ENCODE peak calls at places on chromosomes 7 and 10, in four cellular contexts. N, G, S and B are unnamed samples.

GRCh38 chr7:37495574-37496184 is 47.0 kb upstream of the ELMO1 start:
- DNase-seq in N (no peak), G (peak), S (peak), B (peak)

GRCh38 chr7:158187055-158187770 is 400.4 kb downstream of the PTPRN2 start:
- DNase-seq in N (no peak), G (peak), S (no peak), B (no peak)

GRCh38 chr7:80760292-80760691 is 121.8 kb downstream of the CD36 start:
- DNase-seq in N (no peak), G (no peak), S (no peak), B (no peak)

GRCh38 chr10:132727411-132727810 is 58.5 kb downstream of the NKX6-2 start:
- DNase-seq in N (no peak), G (no peak), S (no peak), B (no peak)

GRCh38 chr10:63554666-63555065 is 33.5 kb downstream of the REEP3 start:
- DNase-seq in N (peak), G (peak), S (peak), B (peak)

GRCh38 chr10:93402192-93402591 is 79.9 kb downstream of the MYOF start:
- DNase-seq in N (no peak), G (no peak), S (no peak), B (no peak)

GRCh38 chr10:7887417-7887816 is 69.1 kb downstream of the TAF3 start:
- DNase-seq in N (no peak), G (peak), S (peak), B (no peak)

GRCh38 chr7:158527902-158528502 is 59.6 kb downstream of the PTPRN2 start:
- DNase-seq in N (no peak), G (no peak), S (no peak), B (no peak)

GRCh38 chr7:88586219-88586618 is 173.3 kb upstream of the ZNF804B start:
- DNase-seq in N (no peak), G (no peak), S (no peak), B (no peak)

GRCh38 chr10:113044015-113044755 is 94.1 kb downstream of the TCF7L2 start:
- DNase-seq in N (no peak), G (no peak), S (no peak), B (no peak)

GRCh38 chr10:132103116-132103910 is 37.6 kb downstream of the JAKMIP3 start:
- DNase-seq in N (no peak), G (no peak), S (no peak), B (no peak)

GRCh38 chr10:124176309-124177179 is 83.1 kb upstream of the CHST15 start:
- DNase-seq in N (no peak), G (peak), S (no peak), B (no peak)

GRCh38 chr10:95660283-95660682 is 3.8 kb upstream of the ALDH18A1 start:
- DNase-seq in N (no peak), G (peak), S (peak), B (no peak)

GRCh38 chr7:157472311-157473050 is 135.7 kb downstream of the DNAJB6 start:
- DNase-seq in N (no peak), G (no peak), S (no peak), B (no peak)

GRCh38 chr7:25244193-25244592 is 15.9 kb upstream of the NPVF start:
- DNase-seq in N (no peak), G (no peak), S (no peak), B (no peak)

GRCh38 chr7:90455163-90456030 is 14.0 kb upstream of the PTTG1IP2 start:
- DNase-seq in N (no peak), G (peak), S (peak), B (peak)

GRCh38 chr10:34732926-34733325 is 82.2 kb downstream of the PARD3 start:
- DNase-seq in N (no peak), G (peak), S (peak), B (peak)

GRCh38 chr10:9786576-9786975 is 1231.1 kb upstream of the CELF2 start:
- DNase-seq in N (no peak), G (peak), S (peak), B (no peak)

GRCh38 chr10:86960003-86960862 is 1.8 kb downstream of the SNCG start:
- DNase-seq in N (peak), G (peak), S (peak), B (peak)

GRCh38 chr10:22436526-22436892 is 91.2 kb downstream of the SPAG6 start:
- DNase-seq in N (no peak), G (no peak), S (no peak), B (no peak)
- H3K4me2 ChIP-seq in N (peak), G (peak), S (no peak), B (peak)

GRCh38 chr7:138074121-138074520 is 2.1 kb upstream of the AKR1D1 start:
- DNase-seq in N (no peak), G (no peak), S (no peak), B (no peak)
- H3K4me2 ChIP-seq in N (peak), G (no peak), S (no peak), B (no peak)

GRCh38 chr10:27745719-27746363 is at the start of gene MKX:
- DNase-seq in N (no peak), G (peak), S (peak), B (no peak)

GRCh38 chr10:27745380-27745718 is 270 bp downstream of the MKX start:
- DNase-seq in N (no peak), G (no peak), S (no peak), B (no peak)

GRCh38 chr10:27744478-27745379 is 890 bp downstream of the MKX start:
- DNase-seq in N (no peak), G (peak), S (peak), B (no peak)

GRCh38 chr10:27747096-27747451 is 1.5 kb upstream of the MKX start:
- DNase-seq in N (no peak), G (no peak), S (peak), B (no peak)

DNA sequence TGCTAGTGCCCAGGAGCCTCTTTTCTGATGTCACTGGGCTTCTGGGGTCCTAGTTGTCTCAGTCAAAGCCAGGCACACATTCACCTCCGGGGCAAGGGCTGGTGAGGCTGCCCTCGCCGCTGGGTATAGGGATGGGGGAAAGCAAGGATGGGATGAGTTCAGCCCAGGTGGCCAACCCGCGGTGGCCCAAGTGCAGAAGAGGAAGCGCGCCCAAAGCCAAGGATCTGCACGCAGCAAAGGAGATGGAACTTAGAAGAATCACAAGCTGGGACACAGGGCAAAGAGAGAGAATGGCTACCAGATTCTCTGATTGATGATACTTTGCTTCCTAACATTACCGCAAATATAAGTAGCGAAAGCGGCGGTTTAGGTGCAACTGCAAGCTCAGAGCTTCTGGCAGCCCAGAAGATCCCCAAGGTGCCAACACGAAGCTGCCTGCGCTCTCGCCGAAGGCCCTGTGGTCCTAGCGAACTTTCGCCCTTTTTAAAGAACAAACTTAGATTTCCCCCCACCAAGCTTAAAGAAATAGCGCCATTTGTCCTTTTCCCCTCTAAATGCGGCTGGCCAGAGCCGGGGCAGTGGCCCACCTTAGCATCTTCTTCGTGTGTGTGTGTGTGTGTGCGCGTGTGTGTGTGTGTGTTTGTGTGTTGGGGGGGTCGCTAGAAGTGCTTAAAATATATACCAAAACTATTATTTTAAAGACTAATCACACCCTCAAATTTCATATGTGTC is 911 bp upstream of the MKX start:
- DNase-seq in N (no peak), G (no peak), S (no peak), B (no peak)
- H3K4me2 ChIP-seq in N (no peak), G (peak), S (peak), B (no peak)

GRCh38 chr10:126702181-126702580 is 31.7 kb upstream of the C10orf90 start:
- DNase-seq in N (no peak), G (peak), S (peak), B (no peak)
- H3K4me2 ChIP-seq in N (no peak), G (no peak), S (no peak), B (no peak)

DNA sequence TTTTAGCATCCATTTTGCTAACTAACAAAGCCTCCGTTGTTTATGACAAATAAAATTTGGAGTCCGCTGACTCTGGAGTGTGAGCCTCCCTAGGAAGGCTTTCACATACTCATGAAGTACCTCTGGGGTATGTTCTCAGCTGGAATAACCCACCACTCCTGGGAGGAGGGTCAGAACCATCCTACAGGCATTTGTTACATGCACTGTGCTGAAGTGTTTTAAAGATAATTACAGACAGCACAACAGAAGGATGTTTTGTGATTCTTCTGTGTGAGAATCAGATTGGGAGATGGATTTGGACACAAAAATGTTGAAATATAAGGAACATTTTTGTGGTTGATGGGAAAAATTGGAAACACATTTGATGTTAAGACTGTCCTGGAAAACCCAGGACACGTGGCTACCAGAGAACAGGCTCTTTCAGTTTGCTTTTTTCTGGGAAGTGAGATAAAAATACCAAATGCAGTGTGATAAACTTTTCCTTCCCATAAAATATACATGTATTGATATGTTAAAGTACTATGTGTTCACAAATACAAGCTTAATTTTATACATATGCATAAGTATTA is 61.4 kb downstream of the BICC1 start:
- DNase-seq in N (no peak), G (peak), S (no peak), B (no peak)
- H3K4me2 ChIP-seq in N (no peak), G (peak), S (no peak), B (no peak)

GRCh38 chr10:73859441-73860049 is 14.8 kb downstream of the CAMK2G start:
- DNase-seq in N (no peak), G (no peak), S (no peak), B (no peak)

GRCh38 chr10:73860050-73860491 is 14.3 kb downstream of the CAMK2G start:
- DNase-seq in N (no peak), G (no peak), S (no peak), B (no peak)

GRCh38 chr10:73858013-73858708 is 16.2 kb downstream of the CAMK2G start:
- DNase-seq in N (no peak), G (peak), S (no peak), B (no peak)

GRCh38 chr10:73857446-73857845 is 16.9 kb downstream of the CAMK2G start:
- DNase-seq in N (no peak), G (peak), S (no peak), B (no peak)

DNA sequence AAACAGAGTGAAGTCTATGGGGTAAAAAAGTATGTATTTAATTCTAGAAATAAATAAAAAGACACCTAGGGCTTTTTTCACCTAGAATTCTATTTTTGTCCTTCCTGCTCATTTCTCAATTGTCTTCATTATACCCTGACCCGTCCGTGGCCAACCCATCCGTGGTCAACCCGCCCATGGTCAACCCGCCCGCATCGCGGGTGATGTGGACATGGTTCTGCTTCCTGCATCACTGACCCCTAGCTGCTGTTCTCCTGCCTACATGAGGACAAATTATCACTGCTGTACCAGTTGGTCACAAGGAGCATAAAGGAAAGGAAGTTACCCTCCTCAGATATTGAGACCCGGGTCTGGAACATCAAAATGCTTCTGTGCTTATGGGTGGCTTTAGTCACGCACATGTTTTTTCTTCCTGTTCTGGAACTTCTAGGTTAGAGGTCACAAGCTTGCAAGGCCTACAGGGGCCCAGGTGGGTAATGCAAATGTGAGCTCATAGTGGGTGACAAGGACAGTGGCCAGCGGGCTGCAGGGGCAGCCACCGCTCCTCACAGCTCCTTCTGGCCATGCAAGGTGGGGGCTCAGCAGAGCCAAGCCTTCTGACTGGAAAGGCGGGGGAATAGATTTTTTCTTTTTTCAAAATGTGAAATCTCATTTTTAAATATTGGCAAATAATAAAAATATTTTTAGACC is 15.5 kb downstream of the CAMK2G start:
- DNase-seq in N (no peak), G (no peak), S (no peak), B (peak)
- H3K4me2 ChIP-seq in N (no peak), G (no peak), S (no peak), B (peak)

DNA sequence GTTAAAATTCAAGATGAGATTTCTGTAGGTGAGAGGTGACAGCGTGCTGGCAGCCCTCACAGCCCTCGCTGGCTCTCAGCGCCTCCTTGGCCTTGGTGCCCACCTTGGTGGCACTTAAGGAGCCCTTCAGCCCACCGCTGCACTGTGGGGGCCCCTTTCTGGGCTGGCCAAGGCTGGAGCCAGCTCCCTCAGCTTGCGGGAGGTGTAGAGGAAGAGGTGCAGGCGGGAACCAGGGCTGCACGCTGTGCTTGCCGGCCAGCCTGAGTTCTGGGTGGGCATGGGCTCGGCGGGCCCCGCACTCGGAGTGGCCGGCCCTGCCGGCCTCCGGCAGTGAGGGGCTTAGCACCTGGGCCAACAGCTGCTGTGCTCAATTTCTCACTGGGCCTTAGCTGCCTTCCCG is 320.0 kb upstream of the VWC2 start:
- DNase-seq in N (no peak), G (no peak), S (no peak), B (no peak)
- H3K4me2 ChIP-seq in N (no peak), G (no peak), S (no peak), B (no peak)

GRCh38 chr10:104809288-104810090 is 168.4 kb downstream of the SORCS3 start:
- DNase-seq in N (peak), G (peak), S (no peak), B (no peak)
- H3K4me2 ChIP-seq in N (no peak), G (no peak), S (no peak), B (no peak)

GRCh38 chr7:17681965-17682364 is 258.3 kb downstream of the SNX13 start:
- DNase-seq in N (no peak), G (peak), S (no peak), B (no peak)
- H3K4me2 ChIP-seq in N (no peak), G (no peak), S (no peak), B (no peak)